ENCODE peak calls at places on chromosomes 12 and 14, in eight cellular contexts. G is activated T-cell treated with anti-CD3 and anti-CD28 coated beads, Interleukin-2, amount 50 U/mL, for 4 hours; O is DMS 273 treated with DMSO at 0.1 percent for 48 hours; U is small intestine; V is fibroblast of pulmonary artery; N is stimulated activated CD4-positive, alpha-beta T cell treated with anti-CD3 and anti-CD28 coated beads, Interleukin-12 subunit alpha, Interleukin-12 subunit beta, amount 100 ng/mL, for 4 hours; K is NCI-H2171; R is glutamatergic neuron. Y is an unnamed sample.

GRCh38 chr12:105467710-105468366 is 137.3 kb downstream of the C12orf75 start:
- DNase-seq in G (no peak), O (no peak), U (no peak), V (peak), N (no peak), K (no peak), R (no peak), Y (no peak)

GRCh38 chr12:83866477-83866876 is 1046.1 kb downstream of the SLC6A15 start:
- DNase-seq in G (no peak), O (no peak), U (no peak), V (no peak), N (no peak), K (no peak), R (no peak), Y (no peak)

GRCh38 chr14:92577321-92577742 is 63.8 kb downstream of the RIN3 start:
- DNase-seq in G (no peak), O (no peak), U (no peak), V (no peak), N (no peak), K (no peak), R (no peak), Y (no peak)

GRCh38 chr14:100872241-100872640 is 31.3 kb downstream of the RTL1 start:
- DNase-seq in G (no peak), O (no peak), U (no peak), V (no peak), N (no peak), K (no peak), R (no peak), Y (no peak)

GRCh38 chr12:127113945-127114344 is 1153.0 kb upstream of the TMEM132C start:
- DNase-seq in G (no peak), O (no peak), U (no peak), V (no peak), N (no peak), K (no peak), R (no peak), Y (no peak)

GRCh38 chr14:89576132-89576923 is 159.3 kb upstream of the FOXN3 start:
- DNase-seq in G (no peak), O (peak), U (no peak), V (no peak), N (no peak), K (peak), R (peak), Y (no peak)

GRCh38 chr14:104143521-104144452 is 5.4 kb downstream of the KIF26A start:
- DNase-seq in G (no peak), O (no peak), U (no peak), V (no peak), N (no peak), K (no peak), R (peak), Y (no peak)

GRCh38 chr12:53735556-53735955 is 8.3 kb upstream of the CALCOCO1 start:
- DNase-seq in G (no peak), O (peak), U (no peak), V (no peak), N (no peak), K (no peak), R (no peak), Y (no peak)

GRCh38 chr12:124720687-124721500 is 142.8 kb downstream of the SCARB1 start:
- DNase-seq in G (no peak), O (peak), U (no peak), V (peak), N (no peak), K (peak), R (no peak), Y (peak)

GRCh38 chr12:126667340-126667739 is 1599.6 kb upstream of the TMEM132C start:
- DNase-seq in G (no peak), O (no peak), U (no peak), V (peak), N (no peak), K (no peak), R (no peak), Y (peak)

GRCh38 chr14:23321572-23322547 is 603 bp downstream of the PABPN1 start:
- DNase-seq in G (peak), O (no peak), U (peak), V (peak), N (peak), K (no peak), R (peak), Y (peak)

GRCh38 chr12:66371982-66372381 is 69.7 kb downstream of the HELB start:
- DNase-seq in G (no peak), O (no peak), U (no peak), V (no peak), N (no peak), K (no peak), R (no peak), Y (no peak)

GRCh38 chr12:51907083-51907863 is at the start of gene ACVRL1:
- DNase-seq in G (no peak), O (no peak), U (peak), V (no peak), N (no peak), K (no peak), R (no peak), Y (no peak)

GRCh38 chr14:86766469-86766868 is 1226.5 kb downstream of the GALC start:
- DNase-seq in G (no peak), O (no peak), U (no peak), V (no peak), N (no peak), K (peak), R (no peak), Y (no peak)

GRCh38 chr12:857611-858010 is 91.9 kb downstream of the RAD52 start:
- DNase-seq in G (no peak), O (no peak), U (no peak), V (peak), N (no peak), K (no peak), R (no peak), Y (peak)

GRCh38 chr12:105109465-105110212 is 2.1 kb downstream of the WASHC4 start:
- DNase-seq in G (no peak), O (no peak), U (no peak), V (peak), N (no peak), K (no peak), R (no peak), Y (no peak)

GRCh38 chr12:111791507-111791906 is 24.8 kb downstream of the ALDH2 start:
- DNase-seq in G (no peak), O (no peak), U (no peak), V (no peak), N (no peak), K (no peak), R (no peak), Y (no peak)

GRCh38 chr14:49381778-49382177 is 204.4 kb downstream of the RPS29 start:
- DNase-seq in G (no peak), O (no peak), U (no peak), V (no peak), N (no peak), K (no peak), R (no peak), Y (no peak)

GRCh38 chr12:48002773-48003218 is 1.5 kb downstream of the COL2A1 start:
- DNase-seq in G (no peak), O (no peak), U (no peak), V (peak), N (no peak), K (no peak), R (peak), Y (no peak)

GRCh38 chr14:72736791-72737559 is 156.9 kb downstream of the DPF3 start:
- DNase-seq in G (no peak), O (no peak), U (no peak), V (no peak), N (no peak), K (peak), R (no peak), Y (no peak)

GRCh38 chr12:49956663-49957569 is 4.8 kb upstream of the AQP5 start:
- DNase-seq in G (no peak), O (no peak), U (no peak), V (no peak), N (no peak), K (no peak), R (no peak), Y (no peak)

GRCh38 chr14:52131640-52132320 is 62.9 kb upstream of the NID2 start:
- DNase-seq in G (no peak), O (peak), U (peak), V (peak), N (peak), K (peak), R (peak), Y (peak)

GRCh38 chr12:89733579-89734201 is 25.1 kb upstream of the ATP2B1 start:
- DNase-seq in G (no peak), O (no peak), U (no peak), V (peak), N (no peak), K (no peak), R (no peak), Y (no peak)

GRCh38 chr14:99579077-99579836 is 24.8 kb downstream of the CCDC85C start:
- DNase-seq in G (no peak), O (no peak), U (peak), V (no peak), N (no peak), K (no peak), R (no peak), Y (peak)

GRCh38 chr14:101472518-101472849 is 88.8 kb upstream of the DIO3 start:
- DNase-seq in G (no peak), O (no peak), U (no peak), V (no peak), N (no peak), K (no peak), R (no peak), Y (no peak)

GRCh38 chr14:104680056-104680805 is 9.2 kb upstream of the INF2 start:
- DNase-seq in G (no peak), O (no peak), U (peak), V (peak), N (no peak), K (no peak), R (no peak), Y (peak)

GRCh38 chr14:99241314-99242035 is 30.5 kb downstream of the BCL11B start:
- DNase-seq in G (peak), O (no peak), U (no peak), V (no peak), N (no peak), K (no peak), R (no peak), Y (no peak)

GRCh38 chr12:25677180-25677937 is 124.3 kb upstream of the LMNTD1 start:
- DNase-seq in G (no peak), O (no peak), U (no peak), V (peak), N (no peak), K (no peak), R (no peak), Y (no peak)

GRCh38 chr14:105549481-105549880 is 23.1 kb downstream of the TMEM121 start:
- DNase-seq in G (no peak), O (no peak), U (no peak), V (no peak), N (no peak), K (no peak), R (no peak), Y (no peak)

GRCh38 chr12:54549774-54550451 is 512 bp downstream of the PDE1B start:
- DNase-seq in G (peak), O (no peak), U (no peak), V (no peak), N (peak), K (no peak), R (no peak), Y (no peak)

Y was measured in A549.